ENCODE peak calls at places on chromosomes 5 and 9, in seven cellular contexts. E is SK-N-SH, A is hepatocyte, V is ascending aorta, R is fibroblast of lung, B is pancreas, O is lung. W is an unnamed sample.
A peak's percentile ranks its signal among the peaks of the same experiment; 100 is the strongest.

GRCh38 chr5:65766159-65766558 is 44.2 kb downstream of the NLN start:
- DNase-seq in R (no peak), O (no peak), A (no peak), E (no peak), V (no peak), B (no peak), W (no peak)

GRCh38 chr5:172533058-172533398 is 78.7 kb upstream of the SH3PXD2B start:
- DNase-seq in O (peak; percentile 17), R (no peak), A (no peak), E (no peak), V (no peak), B (no peak), W (no peak)

GRCh38 chr9:7542648-7543165 is 256.9 kb downstream of the DMAC1 start:
- DNase-seq in R (no peak), B (no peak), O (no peak), A (no peak), E (no peak), V (no peak), W (peak; percentile 19)

GRCh38 chr5:145574889-145575573 is 260.1 kb downstream of the PRELID2 start:
- DNase-seq in V (no peak), E (no peak), R (peak; percentile 39), O (no peak), A (no peak), B (no peak), W (no peak)

GRCh38 chr5:54222336-54222735 is 88.0 kb downstream of the ARL15 start:
- DNase-seq in E (no peak), O (no peak), B (no peak), A (no peak), R (no peak), V (no peak), W (no peak)

GRCh38 chr5:2981035-2981434 is 229.6 kb upstream of the IRX2 start:
- DNase-seq in B (no peak), A (no peak), E (no peak), O (no peak), V (no peak), R (no peak), W (no peak)

GRCh38 chr9:36317766-36318165 is 59.5 kb upstream of the GNE start:
- DNase-seq in B (peak; percentile 33), A (peak; percentile 46), V (no peak), R (no peak), O (peak; percentile 42), E (no peak), W (no peak)

GRCh38 chr5:124043456-124043855 is 531.5 kb downstream of the CSNK1G3 start:
- DNase-seq in R (no peak), E (peak; percentile 2), O (no peak), V (no peak), A (no peak), B (no peak), W (peak; percentile 52)

GRCh38 chr9:137987244-137988030 is 109.9 kb downstream of the CACNA1B start:
- DNase-seq in B (no peak), O (peak; percentile 18), V (no peak), R (no peak), E (no peak), A (peak; percentile 7), W (no peak)
- H3K9me3 ChIP-seq in B (no peaks in the 10 kb centered on the region), O (no peaks in the 10 kb centered on the region), V (no peaks in the 10 kb centered on the region), R (no peaks in the 10 kb centered on the region), E (no peaks in the 10 kb centered on the region), A (no peaks in the 10 kb centered on the region), W (peaks cover 17% of the 10 kb centered on the region)

GRCh38 chr5:159836691-159837090 is 79.6 kb upstream of the ADRA1B start:
- DNase-seq in B (no peak), O (no peak), A (no peak), R (no peak), V (no peak), E (no peak), W (no peak)

GRCh38 chr5:159837860-159838259 is 78.4 kb upstream of the ADRA1B start:
- DNase-seq in E (no peak), O (no peak), B (no peak), R (no peak), A (no peak), V (no peak), W (no peak)

GRCh38 chr5:159838551-159839222 is 77.6 kb upstream of the ADRA1B start:
- DNase-seq in V (no peak), O (no peak), R (no peak), E (no peak), B (no peak), A (no peak), W (peak; percentile 31)

GRCh38 chr5:159833088-159833487 is 83.2 kb upstream of the ADRA1B start:
- DNase-seq in E (no peak), A (no peak), B (no peak), R (no peak), V (no peak), O (no peak), W (no peak)

GRCh38 chr5:159833846-159834245 is 82.4 kb upstream of the ADRA1B start:
- DNase-seq in E (no peak), B (no peak), R (no peak), O (no peak), A (no peak), V (no peak), W (no peak)
- H3K27ac ChIP-seq in E (no peak overlapping the region), B (no peak overlapping the region), R (no peak overlapping the region), O (no peak overlapping the region), A (no peak overlapping the region), V (no peak overlapping the region), W (no peak overlapping the region)

DNA sequence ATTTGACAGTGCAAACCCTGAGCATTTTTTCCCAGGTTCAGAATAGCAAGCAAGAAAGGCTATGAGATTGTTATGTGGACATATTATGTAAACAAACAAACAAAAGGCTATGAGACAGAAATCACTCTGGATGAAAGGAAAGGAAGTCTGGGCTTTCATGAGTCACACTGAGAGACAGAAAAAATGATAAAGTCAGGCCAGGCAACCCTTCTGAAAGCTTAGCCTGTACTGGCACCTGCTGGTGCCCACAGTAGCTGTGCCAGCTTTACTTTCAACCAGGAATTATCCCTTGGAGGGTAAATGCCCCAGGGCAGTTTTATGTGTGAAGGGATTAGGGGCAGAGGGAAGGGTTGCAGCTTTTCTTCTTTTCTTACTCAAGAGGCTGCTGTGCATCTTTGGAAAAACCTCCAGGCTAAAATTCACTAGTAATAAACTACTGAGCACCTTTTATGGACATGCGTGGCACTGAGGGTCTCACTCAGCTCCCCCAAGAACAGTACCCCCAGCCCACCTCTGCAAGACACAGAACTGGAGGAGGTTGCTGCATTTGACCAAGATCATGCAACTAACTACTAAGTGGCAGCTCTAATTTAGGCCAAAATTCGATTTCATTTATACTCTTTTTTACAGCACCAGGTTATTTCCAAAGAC is 41.7 kb downstream of the ACTL7B start:
- DNase-seq in V (no peak), O (no peak), B (no peak), E (no peak), A (peak; percentile 55), R (peak; percentile 37), W (no peak)
- TF ChIP-seq CTCF in V (no peak), O (no peak), B (no peak), E (peak; percentile 49), A (peak; percentile 38), R (peak; percentile 38), W (peak; percentile 14)

GRCh38 chr5:32339198-32339597 is 26.5 kb upstream of the MTMR12 start:
- DNase-seq in V (no peak), B (no peak), R (peak; percentile 14), A (no peak), E (no peak), O (no peak), W (no peak)

GRCh38 chr5:32339878-32340277 is 27.1 kb upstream of the MTMR12 start:
- DNase-seq in E (no peak), O (no peak), B (no peak), A (no peak), V (no peak), R (no peak), W (no peak)

GRCh38 chr5:32342656-32343055 is 29.9 kb upstream of the MTMR12 start:
- DNase-seq in O (no peak), E (peak; percentile 22), V (no peak), B (no peak), A (no peak), R (no peak), W (no peak)

GRCh38 chr5:32346869-32347268 is 34.1 kb upstream of the MTMR12 start:
- DNase-seq in B (no peak), A (no peak), R (no peak), E (no peak), V (no peak), O (no peak), W (no peak)

DNA sequence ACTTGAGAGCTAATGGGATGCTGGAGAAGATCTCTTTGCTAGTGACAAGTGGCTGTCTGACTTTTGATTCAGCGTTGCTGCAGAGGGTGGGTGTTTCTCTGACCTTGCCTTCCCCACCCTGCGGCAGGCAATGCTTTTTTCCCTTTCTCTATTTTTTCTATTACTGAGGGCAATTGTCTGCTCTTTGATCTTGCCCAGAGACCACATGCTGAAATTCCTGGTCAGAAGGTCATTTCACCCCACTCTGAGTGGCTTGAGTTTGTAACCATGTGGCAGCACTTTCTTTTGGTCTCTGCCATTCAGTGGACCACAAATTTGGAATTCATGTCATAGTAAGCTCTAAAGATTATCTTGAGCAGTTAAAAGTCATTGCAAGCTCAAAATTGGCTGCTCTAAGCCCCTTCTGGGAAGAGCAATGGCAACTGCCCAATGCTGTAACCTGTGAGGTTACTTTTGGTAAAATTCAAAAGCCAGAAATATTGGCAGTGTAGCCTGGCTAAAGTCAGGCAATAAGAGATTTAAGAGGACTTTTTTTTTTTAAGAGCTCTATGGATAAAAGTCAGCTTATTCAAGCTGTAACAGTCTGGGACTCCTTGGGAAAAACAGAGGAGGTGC is 30.4 kb upstream of the MTMR12 start:
- DNase-seq in R (peak; percentile 8), E (no peak), O (no peak), A (no peak), V (no peak), B (no peak), W (no peak)
- H3K9me3 ChIP-seq in R (no peaks in the 10 kb centered on the region), E (peaks cover 14% of the 10 kb centered on the region), O (peaks cover 6% of the 10 kb centered on the region), A (peaks cover 7% of the 10 kb centered on the region), V (peaks cover 10% of the 10 kb centered on the region), B (no peaks in the 10 kb centered on the region), W (peaks cover 42% of the 10 kb centered on the region)

DNA sequence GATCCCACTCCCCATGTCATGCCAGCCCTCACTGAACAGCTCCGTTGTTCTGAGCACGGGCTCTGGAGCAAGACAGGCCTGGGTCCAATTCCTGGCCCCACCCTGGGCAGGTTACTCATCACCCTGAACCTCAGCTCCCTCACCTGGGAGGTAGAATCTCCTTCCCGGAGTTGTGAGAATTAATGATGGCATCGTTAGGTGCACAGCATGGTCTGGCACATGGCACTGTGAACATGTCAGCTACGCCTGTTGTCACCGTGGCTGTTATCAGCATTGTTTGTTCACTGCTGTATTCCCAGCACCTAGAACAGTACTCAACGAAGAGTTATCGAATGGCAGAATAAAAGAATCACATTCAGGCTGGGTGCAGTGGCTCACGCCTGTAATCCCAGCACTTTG is 43.0 kb downstream of the LRSAM1 start:
- DNase-seq in V (no peak), R (no peak), A (no peak), B (no peak), E (no peak), O (no peak), W (no peak)
- H3K27ac ChIP-seq in V (peak overlapping the region; percentile 84), R (no peak overlapping the region), A (no peak overlapping the region), B (peak overlapping the region; percentile 53), E (peak overlapping the region; percentile 75), O (no peak overlapping the region), W (peak overlapping the region; percentile 90)